ENCODE peak calls at places on chromosomes 16 and 17, in nine cellular contexts. O, K, S, G, R, A, Z, F and X are unnamed samples.

GRCh38 chr16:84922351-84923135 is 88.8 kb downstream of the ZDHHC7 start:
- DNase-seq in O (peak; percentile 24), K (no peak), S (no peak), G (peak; percentile 29), R (no peak), A (peak; percentile 25), Z (no peak), F (peak; percentile 26), X (no peak)

GRCh38 chr17:57142925-57143324 is 57.9 kb downstream of the AKAP1 start:
- DNase-seq in O (no peak), K (no peak), S (no peak), G (no peak), R (no peak), A (peak; percentile 65), Z (no peak), F (peak; percentile 8), X (no peak)

GRCh38 chr16:4231367-4231766 is 10.5 kb downstream of the SRL start:
- DNase-seq in O (no peak), K (no peak), S (no peak), G (no peak), R (no peak), A (no peak), Z (no peak), F (no peak), X (no peak)

GRCh38 chr16:30116291-30117207 is 3.2 kb upstream of the GDPD3 start:
- DNase-seq in O (no peak), K (no peak), S (no peak), G (no peak), R (no peak), A (no peak), Z (no peak), F (no peak), X (no peak)

GRCh38 chr16:73095885-73096341 is 48.0 kb upstream of the ZFHX3 start:
- DNase-seq in O (no peak), K (no peak), S (no peak), G (no peak), R (no peak), A (peak; percentile 20), Z (no peak), F (no peak), X (no peak)

GRCh38 chr16:81553080-81553813 is 108.6 kb downstream of the CMIP start:
- DNase-seq in O (no peak), K (no peak), S (no peak), G (no peak), R (no peak), A (no peak), Z (no peak), F (peak; percentile 56), X (no peak)

GRCh38 chr16:81384006-81384405 is 60.6 kb upstream of the CMIP start:
- DNase-seq in O (no peak), K (no peak), S (no peak), G (no peak), R (no peak), A (peak; percentile 71), Z (no peak), F (peak; percentile 9), X (no peak)

GRCh38 chr16:57920891-57921240 is 50.1 kb downstream of the CNGB1 start:
- DNase-seq in O (no peak), K (no peak), S (no peak), G (no peak), R (no peak), A (no peak), Z (no peak), F (no peak), X (no peak)

GRCh38 chr16:56631832-56632159 is 663 bp upstream of the MT1M start:
- DNase-seq in O (no peak), K (no peak), S (no peak), G (no peak), R (no peak), A (no peak), Z (no peak), F (no peak), X (no peak)

GRCh38 chr16:49608801-49609200 is 235.2 kb downstream of the C16orf78 start:
- DNase-seq in O (peak; percentile 51), K (no peak), S (no peak), G (peak; percentile 8), R (peak; percentile 48), A (peak; percentile 83), Z (no peak), F (peak; percentile 45), X (no peak)

GRCh38 chr16:79509906-79510305 is 90.6 kb downstream of the MAF start:
- DNase-seq in O (no peak), K (no peak), S (no peak), G (no peak), R (no peak), A (no peak), Z (no peak), F (no peak), X (no peak)

GRCh38 chr16:25034916-25035315 is 19.7 kb upstream of the ARHGAP17 start:
- DNase-seq in O (no peak), K (no peak), S (no peak), G (no peak), R (no peak), A (no peak), Z (no peak), F (peak; percentile 43), X (no peak)